ENCODE peak calls at places on chromosomes 1 and 21, in seven cellular contexts. S is SJSA1, E is spleen, I is aorta, A is HCT116, B is NT2/D1, Q is heart right ventricle. H is an unnamed sample. For H3K9me3, the result is how much of the 10 kb centered on the place peaks cover.

GRCh38 chr1:55287732-55288131 is 72.6 kb upstream of the USP24 start:
- DNase-seq in E (no peak), Q (no peak), S (no peak), B (no peak), A (no peak), I (no peak), H (no peak)

GRCh38 chr1:230169454-230170152 is 102.6 kb downstream of the GALNT2 start:
- DNase-seq in B (no peak), A (no peak), E (no peak), I (no peak), Q (no peak), S (no peak), H (peak)

GRCh38 chr21:37370152-37371040 is 3.8 kb downstream of the DYRK1A start:
- DNase-seq in E (no peak), Q (no peak), I (no peak), B (no peak), S (peak), A (no peak), H (no peak)

GRCh38 chr1:189619682-189620332 is 857.9 kb downstream of the BRINP3 start:
- DNase-seq in Q (no peak), E (no peak), S (no peak), B (no peak), A (peak), I (no peak), H (no peak)

GRCh38 chr1:164587617-164588367 is 28.8 kb downstream of the PBX1 start:
- DNase-seq in S (no peak), A (no peak), B (no peak), E (no peak), Q (no peak), I (no peak), H (peak)

GRCh38 chr1:198830397-198830796 is 191.6 kb downstream of the PTPRC start:
- DNase-seq in S (no peak), A (no peak), I (no peak), Q (no peak), B (no peak), E (no peak), H (peak)

GRCh38 chr1:68142461-68142860 is 89.9 kb downstream of the WLS start:
- DNase-seq in A (no peak), B (no peak), S (no peak), I (no peak), Q (no peak), E (no peak), H (peak)

GRCh38 chr21:28746166-28746565 is 246.5 kb downstream of the LTN1 start:
- DNase-seq in Q (no peak), A (no peak), I (no peak), E (no peak), B (no peak), S (no peak), H (no peak)

GRCh38 chr1:53328009-53328489 is at the start of gene LRP8:
- DNase-seq in B (peak), Q (peak), S (peak), I (peak), A (peak), E (peak), H (peak)

GRCh38 chr1:222732216-222733159 is 4.5 kb upstream of the FAM177B start:
- DNase-seq in E (no peak), Q (no peak), I (no peak), S (no peak), A (no peak), B (no peak), H (no peak)

GRCh38 chr1:1006305-1007159 is 6.6 kb upstream of the HES4 start:
- DNase-seq in E (peak), I (no peak), S (no peak), Q (no peak), B (no peak), A (peak), H (peak)

GRCh38 chr1:117636637-117637425 is 31.0 kb downstream of the TENT5C start:
- DNase-seq in Q (no peak), A (no peak), E (peak), I (no peak), B (no peak), S (no peak), H (peak)

GRCh38 chr1:201374376-201374775 is 3.1 kb downstream of the TNNT2 start:
- DNase-seq in S (no peak), I (no peak), Q (no peak), A (no peak), B (no peak), E (no peak), H (no peak)

GRCh38 chr1:2961081-2961480 is 60.2 kb upstream of the ACTRT2 start:
- DNase-seq in A (no peak), I (peak), Q (no peak), E (peak), B (no peak), S (no peak), H (no peak)

GRCh38 chr1:2955652-2956051 is 65.6 kb upstream of the ACTRT2 start:
- DNase-seq in S (no peak), E (peak), A (no peak), Q (no peak), I (no peak), B (no peak), H (no peak)

GRCh38 chr1:2956571-2956970 is 64.7 kb upstream of the ACTRT2 start:
- DNase-seq in I (no peak), S (no peak), B (no peak), Q (no peak), E (no peak), A (no peak), H (no peak)

GRCh38 chr1:2953688-2954285 is 67.5 kb upstream of the ACTRT2 start:
- DNase-seq in E (peak), Q (no peak), B (no peak), A (no peak), I (no peak), S (no peak), H (no peak)

DNA sequence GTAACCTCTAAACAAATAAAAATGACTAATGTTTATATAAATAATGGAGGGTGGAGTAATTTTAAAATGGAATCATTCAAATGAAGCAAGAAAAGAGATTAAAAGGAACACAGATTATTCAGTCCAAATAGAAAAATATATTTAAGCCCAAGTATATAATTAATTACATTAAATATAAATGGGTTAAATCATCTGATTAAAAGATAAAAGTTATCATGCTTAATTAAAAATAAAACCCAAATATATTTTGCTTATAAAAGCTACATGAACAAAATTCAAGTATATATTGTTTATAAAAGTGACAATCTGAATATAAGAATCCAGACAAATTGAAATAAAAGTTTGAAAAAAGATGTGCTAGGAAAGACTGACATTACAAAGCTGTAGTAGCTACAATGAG is 63.9 kb upstream of the ACTRT2 start:
- DNase-seq in Q (no peak), S (no peak), I (no peak), E (no peak), B (no peak), A (no peak), H (no peak)
- H3K9me3 ChIP-seq in Q (under half), S (under half), I (under half), E (half or more), B (under half), A (under half), H (half or more)

GRCh38 chr21:31204801-31205200 is 139.3 kb downstream of the TIAM1 start:
- DNase-seq in S (no peak), I (no peak), E (no peak), B (no peak), Q (no peak), A (no peak), H (no peak)
- H3K9me3 ChIP-seq in S (under half), I (under half), E (under half), B (under half), Q (under half), A (under half), H (under half)

GRCh38 chr1:72690871-72691270 is 408.5 kb upstream of the NEGR1 start:
- DNase-seq in B (no peak), I (no peak), A (no peak), E (no peak), S (no peak), Q (no peak), H (no peak)
- H3K9me3 ChIP-seq in B (under half), I (under half), A (under half), E (under half), S (under half), Q (under half), H (half or more)

DNA sequence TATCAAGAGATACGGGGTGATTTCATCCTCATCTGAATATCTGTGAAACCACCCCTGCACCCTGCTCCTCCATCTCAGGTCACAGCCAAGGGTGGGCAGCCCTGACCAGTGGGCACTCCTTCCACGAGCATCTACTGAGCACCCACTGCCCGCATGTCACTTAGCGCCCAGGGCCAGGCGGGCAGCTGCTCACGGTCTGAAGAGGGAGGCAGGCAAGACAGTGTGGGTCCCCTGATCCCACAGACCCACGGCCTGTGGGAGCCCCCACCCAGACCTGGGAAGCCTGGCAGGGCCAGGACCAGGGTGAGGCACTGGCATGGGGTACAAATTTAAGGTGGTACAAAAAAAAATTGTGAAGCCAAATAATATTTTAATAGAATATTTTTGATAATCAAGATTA is 245.4 kb upstream of the VAMP3 start:
- DNase-seq in E (peak), I (peak), A (no peak), B (no peak), S (no peak), Q (no peak), H (no peak)
- H3K9me3 ChIP-seq in E (under half), I (under half), A (under half), B (under half), S (under half), Q (under half), H (under half)

GRCh38 chr1:3998086-3998485 is 98.0 kb upstream of the C1orf174 start:
- DNase-seq in B (no peak), E (no peak), S (no peak), A (no peak), Q (no peak), I (peak), H (no peak)

GRCh38 chr1:3992746-3993145 is 92.7 kb upstream of the C1orf174 start:
- DNase-seq in A (no peak), B (no peak), E (peak), S (no peak), Q (no peak), I (peak), H (no peak)

GRCh38 chr1:3996846-3997705 is 97.0 kb upstream of the C1orf174 start:
- DNase-seq in Q (no peak), B (no peak), A (no peak), S (no peak), I (peak), E (peak), H (no peak)

GRCh38 chr1:3993606-3994375 is 93.7 kb upstream of the C1orf174 start:
- DNase-seq in I (peak), B (no peak), S (no peak), E (peak), Q (no peak), A (no peak), H (no peak)

DNA sequence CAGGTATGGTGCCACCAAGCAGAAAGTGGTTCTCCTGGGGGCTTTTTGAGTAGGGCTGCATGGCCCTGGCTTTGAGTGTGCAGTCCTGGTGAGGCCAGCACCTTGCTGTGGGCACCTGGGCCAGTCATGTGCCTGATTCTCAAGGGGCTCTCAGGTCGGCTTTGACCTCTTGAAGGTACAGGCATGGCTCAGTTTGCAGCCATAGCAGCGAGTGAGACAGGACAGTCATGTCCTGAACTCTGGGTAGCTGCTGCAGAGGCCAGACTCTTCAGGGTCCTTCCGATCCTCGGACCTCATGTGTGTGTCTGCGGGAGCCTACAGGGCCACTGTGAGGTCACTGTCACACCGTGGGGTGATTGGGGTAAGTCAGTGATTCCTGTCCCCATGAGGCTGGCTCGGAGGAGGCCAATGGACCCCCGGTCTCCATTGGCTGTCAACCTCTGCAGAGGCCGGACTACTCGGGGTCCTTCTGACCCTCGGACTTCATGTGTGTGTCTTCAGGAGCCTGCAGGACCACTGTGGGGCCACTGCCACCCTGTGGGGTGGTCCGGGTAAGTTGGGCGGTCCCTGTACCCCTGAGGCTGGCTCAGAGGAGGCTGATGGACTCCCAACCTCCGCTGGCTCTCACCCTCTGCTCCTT is 95.2 kb upstream of the C1orf174 start:
- DNase-seq in I (peak), Q (no peak), S (no peak), E (peak), A (no peak), B (no peak), H (no peak)
- H3K9me3 ChIP-seq in I (under half), Q (under half), S (under half), E (under half), A (under half), B (under half), H (under half)